ENCODE peak calls at places on chromosome 20, in nine cellular contexts. Q is stimulated activated CD4-positive, alpha-beta T cell treated with anti-CD3 and anti-CD28 coated beads, Interleukin-15, amount 100 ng/mL, for 1 hour; X is stimulated activated CD8-positive, alpha-beta memory T cell treated with anti-CD3 and anti-CD28 coated beads, Interleukin-4, amount 100 ng/mL, for 4 hours; W is activated naive CD4-positive, alpha-beta T cell treated with Interleukin-2 at 50 U/mL for 16 hours; B is GOT3; A is Ammon's horn; T is suprapubic skin; V is OCI-LY7; E is fibroblast of the conjunctiva. N is an unnamed sample.

GRCh38 chr20:3472105-3472504 is 1.3 kb downstream of the ATRN start:
- DNase-seq in Q (no peak), X (no peak), W (no peak), B (no peak), A (no peak), T (no peak), V (no peak), E (no peak), N (no peak)

GRCh38 chr20:58719258-58719657 is 26.7 kb downstream of the NPEPL1 start:
- DNase-seq in Q (no peak), X (no peak), W (no peak), B (no peak), A (no peak), T (peak), V (no peak), E (no peak), N (no peak)

GRCh38 chr20:5024103-5024502 is 22.8 kb upstream of the SLC23A2 start:
- DNase-seq in Q (no peak), X (no peak), W (no peak), B (no peak), A (no peak), T (no peak), V (no peak), E (no peak), N (no peak)

GRCh38 chr20:36862857-36863668 is 12.9 kb upstream of the TLDC2 start:
- DNase-seq in Q (no peak), X (peak), W (no peak), B (peak), A (no peak), T (no peak), V (no peak), E (no peak), N (no peak)

GRCh38 chr20:33933469-33933909 is 60.2 kb upstream of the RALY start:
- DNase-seq in Q (peak), X (no peak), W (peak), B (no peak), A (peak), T (peak), V (peak), E (peak), N (no peak)

GRCh38 chr20:7849675-7850074 is 90.6 kb downstream of the HAO1 start:
- DNase-seq in Q (no peak), X (no peak), W (no peak), B (no peak), A (no peak), T (no peak), V (no peak), E (no peak), N (no peak)

GRCh38 chr20:64047046-64047389 is 2.4 kb downstream of the SOX18 start:
- DNase-seq in Q (no peak), X (no peak), W (no peak), B (no peak), A (no peak), T (no peak), V (no peak), E (no peak), N (no peak)

GRCh38 chr20:45995213-45996097 is 13.3 kb upstream of the MMP9 start:
- DNase-seq in Q (no peak), X (no peak), W (no peak), B (no peak), A (no peak), T (no peak), V (no peak), E (no peak), N (no peak)

GRCh38 chr20:31908424-31908823 is 38.0 kb downstream of the TTLL9 start:
- DNase-seq in Q (no peak), X (no peak), W (no peak), B (no peak), A (no peak), T (no peak), V (no peak), E (no peak), N (no peak)

GRCh38 chr20:9903048-9903651 is 64.3 kb upstream of the PAK5 start:
- DNase-seq in Q (no peak), X (no peak), W (no peak), B (no peak), A (no peak), T (no peak), V (peak), E (no peak), N (no peak)

GRCh38 chr20:39574061-39574460 is 611.9 kb downstream of the DHX35 start:
- DNase-seq in Q (no peak), X (no peak), W (no peak), B (no peak), A (no peak), T (no peak), V (no peak), E (no peak), N (no peak)

GRCh38 chr20:37781626-37782025 is 87.8 kb downstream of the CTNNBL1 start:
- DNase-seq in Q (no peak), X (no peak), W (no peak), B (no peak), A (no peak), T (no peak), V (no peak), E (no peak), N (no peak)

GRCh38 chr20:9375221-9375681 is 139.1 kb upstream of the LAMP5 start:
- DNase-seq in Q (no peak), X (no peak), W (no peak), B (no peak), A (no peak), T (no peak), V (no peak), E (peak), N (no peak)